ENCODE peak calls at places on chromosomes 5 and 9, in six cellular contexts. One of them, this sample, is unnamed.

GRCh38 chr9:123369296-123369695 is 13.3 kb downstream of the CRB2 start:
- DNase-seq in keratinocyte: no peak
- DNase-seq in stomach: no peak
- DNase-seq in endodermal cell: no peak
- DNase-seq in psoas muscle: no peak
- DNase-seq in esophagus squamous epithelium: no peak
- DNase-seq in this sample: no peak

GRCh38 chr5:103668281-103668680 is 105.7 kb upstream of the NUDT12 start:
- DNase-seq in psoas muscle: no peak
- DNase-seq in esophagus squamous epithelium: no peak
- DNase-seq in endodermal cell: no peak
- DNase-seq in keratinocyte: no peak
- DNase-seq in stomach: no peak
- DNase-seq in this sample: no peak

GRCh38 chr5:141560141-141560540 is 58.7 kb downstream of the DIAPH1 start:
- DNase-seq in keratinocyte: peak
- DNase-seq in esophagus squamous epithelium: no peak
- DNase-seq in endodermal cell: no peak
- DNase-seq in psoas muscle: no peak
- DNase-seq in stomach: no peak
- DNase-seq in this sample: no peak

GRCh38 chr9:111913159-111913558 is 16.5 kb downstream of the UGCG start:
- DNase-seq in esophagus squamous epithelium: no peak
- DNase-seq in psoas muscle: no peak
- DNase-seq in keratinocyte: no peak
- DNase-seq in stomach: no peak
- DNase-seq in endodermal cell: no peak
- DNase-seq in this sample: no peak

GRCh38 chr5:129770034-129770433 is 22.1 kb downstream of the MINAR2 start:
- DNase-seq in stomach: no peak
- DNase-seq in esophagus squamous epithelium: no peak
- DNase-seq in keratinocyte: no peak
- DNase-seq in endodermal cell: no peak
- DNase-seq in psoas muscle: no peak
- DNase-seq in this sample: no peak

GRCh38 chr5:180611140-180611850 is 20.0 kb upstream of the SCGB3A1 start:
- DNase-seq in endodermal cell: peak
- DNase-seq in esophagus squamous epithelium: no peak
- DNase-seq in keratinocyte: no peak
- DNase-seq in psoas muscle: no peak
- DNase-seq in stomach: no peak
- DNase-seq in this sample: no peak

GRCh38 chr5:80559244-80559643 is 10.8 kb downstream of the ANKRD34B start:
- DNase-seq in stomach: no peak
- DNase-seq in endodermal cell: no peak
- DNase-seq in psoas muscle: no peak
- DNase-seq in keratinocyte: no peak
- DNase-seq in esophagus squamous epithelium: no peak
- DNase-seq in this sample: no peak

GRCh38 chr5:176364765-176365662 is at the start of gene ARL10:
- DNase-seq in keratinocyte: no peak
- DNase-seq in endodermal cell: peak
- DNase-seq in psoas muscle: peak
- DNase-seq in stomach: no peak
- DNase-seq in esophagus squamous epithelium: no peak
- DNase-seq in this sample: peak

GRCh38 chr9:98851730-98852462 is 44.4 kb downstream of the GALNT12 start:
- DNase-seq in psoas muscle: no peak
- DNase-seq in endodermal cell: no peak
- DNase-seq in esophagus squamous epithelium: no peak
- DNase-seq in keratinocyte: no peak
- DNase-seq in stomach: no peak
- DNase-seq in this sample: no peak

GRCh38 chr9:77908293-77908692 is 123.3 kb downstream of the GNAQ start:
- DNase-seq in stomach: no peak
- DNase-seq in esophagus squamous epithelium: no peak
- DNase-seq in psoas muscle: no peak
- DNase-seq in endodermal cell: no peak
- DNase-seq in keratinocyte: no peak
- DNase-seq in this sample: no peak
- H3K27ac ChIP-seq in stomach: no peak
- H3K27ac ChIP-seq in esophagus squamous epithelium: no peak
- H3K27ac ChIP-seq in psoas muscle: no peak
- H3K27ac ChIP-seq in endodermal cell: no peak
- H3K27ac ChIP-seq in keratinocyte: no peak
- H3K27ac ChIP-seq in this sample: no peak

DNA sequence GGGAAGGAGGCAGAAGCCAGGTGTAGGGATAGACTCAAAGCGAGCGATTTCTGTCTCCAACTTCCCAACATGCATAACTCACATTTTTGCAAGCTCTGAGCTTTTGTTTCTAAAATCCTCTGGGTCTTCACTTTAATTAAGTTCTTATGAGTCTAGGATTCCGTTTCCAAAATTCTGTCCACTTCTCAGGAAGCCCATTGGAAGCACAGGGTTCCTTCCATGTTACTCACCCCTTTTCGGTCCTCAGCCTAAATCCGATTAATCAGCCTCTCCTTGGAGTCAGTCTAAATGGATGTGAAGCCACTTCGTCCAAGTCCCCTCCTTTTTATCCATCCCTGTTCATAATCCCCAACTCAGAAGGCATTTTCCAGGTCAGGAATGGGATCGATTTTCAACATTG is 1.4 kb downstream of the GPX3 start:
- DNase-seq in psoas muscle: no peak
- DNase-seq in keratinocyte: no peak
- DNase-seq in stomach: no peak
- DNase-seq in endodermal cell: no peak
- DNase-seq in esophagus squamous epithelium: no peak
- DNase-seq in this sample: no peak
- H3K4me3 ChIP-seq in psoas muscle: peak
- H3K4me3 ChIP-seq in keratinocyte: peak
- H3K4me3 ChIP-seq in stomach: peak
- H3K4me3 ChIP-seq in endodermal cell: peak
- H3K4me3 ChIP-seq in esophagus squamous epithelium: peak
- H3K4me3 ChIP-seq in this sample: peak

DNA sequence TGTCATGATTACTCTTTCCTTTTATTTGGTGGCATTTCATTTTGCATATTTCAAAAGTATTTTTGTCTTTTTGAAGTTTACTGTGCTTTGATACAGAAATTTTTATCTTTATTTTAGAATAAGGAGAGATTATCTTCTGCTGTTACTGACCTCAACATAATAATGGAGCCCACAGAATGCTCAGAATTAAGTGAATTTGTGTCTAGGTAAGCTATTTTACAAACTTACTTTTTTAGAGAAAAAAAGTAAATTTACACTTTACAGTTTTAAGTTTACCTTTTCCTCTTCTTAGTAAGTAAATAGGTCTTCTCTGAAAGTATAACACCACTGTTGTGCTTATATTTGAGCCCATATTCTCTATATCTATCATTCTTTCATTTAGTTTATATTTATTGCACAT is 19.8 kb downstream of the CENPP start:
- DNase-seq in stomach: no peak
- DNase-seq in esophagus squamous epithelium: no peak
- DNase-seq in keratinocyte: no peak
- DNase-seq in psoas muscle: no peak
- DNase-seq in endodermal cell: no peak
- DNase-seq in this sample: no peak
- H3K27ac ChIP-seq in stomach: no peak
- H3K27ac ChIP-seq in esophagus squamous epithelium: no peak
- H3K27ac ChIP-seq in keratinocyte: no peak
- H3K27ac ChIP-seq in psoas muscle: no peak
- H3K27ac ChIP-seq in endodermal cell: no peak
- H3K27ac ChIP-seq in this sample: no peak

DNA sequence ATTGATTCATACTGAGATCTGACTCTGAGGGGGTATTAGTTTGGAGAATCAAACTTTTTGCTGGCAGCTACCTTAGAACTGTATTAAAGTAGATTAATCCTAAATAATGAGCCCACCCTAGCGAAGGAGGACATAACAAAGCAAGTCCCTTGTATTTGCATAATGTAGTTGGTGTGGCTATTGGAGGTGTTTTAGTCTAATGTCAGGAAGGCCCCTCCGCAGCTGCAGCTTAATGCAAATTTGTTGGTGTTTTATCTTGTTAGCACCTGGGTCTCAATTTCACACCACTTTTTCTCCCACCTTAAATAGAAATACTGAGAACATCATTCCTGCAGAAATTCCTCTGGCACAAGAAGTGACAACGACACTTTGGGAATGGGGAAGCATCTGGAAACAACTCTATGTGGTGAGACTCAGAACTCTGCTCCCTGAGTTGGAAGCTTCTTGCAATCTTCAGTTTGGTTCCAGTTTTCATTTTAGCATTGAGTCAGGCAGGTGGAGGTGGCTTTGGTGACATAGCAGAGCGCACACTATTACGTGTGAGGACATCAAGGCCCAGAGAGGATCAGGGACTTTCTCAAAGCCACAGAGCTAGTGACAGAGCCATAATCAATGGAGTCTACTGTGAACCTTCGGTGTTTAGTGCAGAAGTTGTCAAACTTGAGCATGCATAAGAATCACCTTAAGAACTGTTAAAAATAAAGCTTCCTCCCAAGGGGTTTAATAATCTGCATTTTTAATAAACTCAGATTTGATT is 33.9 kb downstream of the DOCK2 start:
- DNase-seq in keratinocyte: no peak
- DNase-seq in stomach: no peak
- DNase-seq in endodermal cell: no peak
- DNase-seq in psoas muscle: no peak
- DNase-seq in esophagus squamous epithelium: no peak
- DNase-seq in this sample: no peak
- H3K4me3 ChIP-seq in keratinocyte: no peak
- H3K4me3 ChIP-seq in stomach: no peak
- H3K4me3 ChIP-seq in endodermal cell: no peak
- H3K4me3 ChIP-seq in psoas muscle: no peak
- H3K4me3 ChIP-seq in esophagus squamous epithelium: no peak
- H3K4me3 ChIP-seq in this sample: no peak

GRCh38 chr9:27485158-27485557 is 38.9 kb upstream of the IFNK start:
- DNase-seq in keratinocyte: no peak
- DNase-seq in psoas muscle: no peak
- DNase-seq in esophagus squamous epithelium: no peak
- DNase-seq in stomach: no peak
- DNase-seq in endodermal cell: no peak
- DNase-seq in this sample: no peak

GRCh38 chr9:27487128-27487527 is 37.0 kb upstream of the IFNK start:
- DNase-seq in keratinocyte: no peak
- DNase-seq in endodermal cell: no peak
- DNase-seq in psoas muscle: no peak
- DNase-seq in stomach: no peak
- DNase-seq in esophagus squamous epithelium: no peak
- DNase-seq in this sample: no peak

GRCh38 chr9:27491164-27491563 is 32.9 kb upstream of the IFNK start:
- DNase-seq in esophagus squamous epithelium: no peak
- DNase-seq in endodermal cell: no peak
- DNase-seq in psoas muscle: no peak
- DNase-seq in keratinocyte: peak
- DNase-seq in stomach: no peak
- DNase-seq in this sample: no peak

GRCh38 chr9:27489087-27489876 is 34.8 kb upstream of the IFNK start:
- DNase-seq in endodermal cell: no peak
- DNase-seq in keratinocyte: no peak
- DNase-seq in esophagus squamous epithelium: no peak
- DNase-seq in stomach: no peak
- DNase-seq in psoas muscle: no peak
- DNase-seq in this sample: no peak

DNA sequence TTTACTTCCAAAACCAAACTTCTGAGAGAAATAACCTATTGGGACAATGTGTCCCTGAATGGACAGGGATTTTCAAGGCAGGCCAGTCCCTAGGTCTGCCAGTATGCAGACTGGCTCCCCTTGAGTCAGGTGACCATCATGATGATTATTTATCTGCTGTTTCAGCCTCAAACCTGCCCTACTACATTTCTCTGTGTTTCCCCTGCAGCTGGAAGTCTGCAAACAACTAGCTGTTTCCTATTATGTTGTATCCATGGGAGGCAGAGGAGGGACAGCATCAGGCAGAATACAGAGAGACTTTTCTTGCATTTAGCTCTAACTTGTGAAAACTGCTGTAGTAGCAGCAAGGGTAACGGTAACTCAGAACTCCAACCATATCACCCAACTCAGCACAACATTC is 36.2 kb upstream of the IFNK start:
- DNase-seq in esophagus squamous epithelium: no peak
- DNase-seq in stomach: no peak
- DNase-seq in endodermal cell: no peak
- DNase-seq in psoas muscle: no peak
- DNase-seq in keratinocyte: no peak
- DNase-seq in this sample: no peak
- H3K27ac ChIP-seq in esophagus squamous epithelium: no peak
- H3K27ac ChIP-seq in stomach: no peak
- H3K27ac ChIP-seq in endodermal cell: no peak
- H3K27ac ChIP-seq in psoas muscle: no peak
- H3K27ac ChIP-seq in keratinocyte: no peak
- H3K27ac ChIP-seq in this sample: no peak

GRCh38 chr9:126622872-126623271 is 9.1 kb downstream of the LMX1B start:
- DNase-seq in keratinocyte: no peak
- DNase-seq in psoas muscle: no peak
- DNase-seq in stomach: no peak
- DNase-seq in endodermal cell: no peak
- DNase-seq in esophagus squamous epithelium: no peak
- DNase-seq in this sample: no peak

GRCh38 chr9:126623667-126624452 is 10.1 kb downstream of the LMX1B start:
- DNase-seq in stomach: no peak
- DNase-seq in esophagus squamous epithelium: no peak
- DNase-seq in endodermal cell: peak
- DNase-seq in psoas muscle: no peak
- DNase-seq in keratinocyte: no peak
- DNase-seq in this sample: no peak

GRCh38 chr9:126621919-126622735 is 8.4 kb downstream of the LMX1B start:
- DNase-seq in keratinocyte: no peak
- DNase-seq in psoas muscle: no peak
- DNase-seq in endodermal cell: peak
- DNase-seq in esophagus squamous epithelium: no peak
- DNase-seq in stomach: no peak
- DNase-seq in this sample: no peak

GRCh38 chr9:126624453-126624872 is 10.7 kb downstream of the LMX1B start:
- DNase-seq in esophagus squamous epithelium: no peak
- DNase-seq in stomach: no peak
- DNase-seq in endodermal cell: no peak
- DNase-seq in psoas muscle: no peak
- DNase-seq in keratinocyte: no peak
- DNase-seq in this sample: no peak

DNA sequence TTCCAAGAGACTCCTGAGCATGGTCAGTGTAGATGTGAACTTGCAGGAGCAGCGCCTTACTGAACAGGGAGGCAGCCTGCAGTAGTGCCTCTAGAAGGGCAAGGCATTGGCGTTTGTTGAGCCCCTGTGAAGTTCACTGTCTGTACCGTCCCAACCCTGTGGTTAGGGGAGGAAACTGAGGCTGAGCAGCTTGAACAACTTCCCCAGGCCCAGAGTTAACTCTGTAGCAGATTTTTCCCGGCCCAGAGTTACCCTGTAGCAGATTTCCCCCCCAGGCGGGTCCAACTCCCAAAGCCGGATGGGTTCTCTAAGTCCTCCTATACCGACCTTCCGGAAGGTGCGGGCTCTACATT is 9.6 kb downstream of the LMX1B start:
- DNase-seq in esophagus squamous epithelium: no peak
- DNase-seq in psoas muscle: no peak
- DNase-seq in endodermal cell: no peak
- DNase-seq in keratinocyte: no peak
- DNase-seq in stomach: no peak
- DNase-seq in this sample: no peak
- H3K4me3 ChIP-seq in esophagus squamous epithelium: no peak
- H3K4me3 ChIP-seq in psoas muscle: no peak
- H3K4me3 ChIP-seq in endodermal cell: no peak
- H3K4me3 ChIP-seq in keratinocyte: no peak
- H3K4me3 ChIP-seq in stomach: no peak
- H3K4me3 ChIP-seq in this sample: no peak